ENCODE peak calls at places on chromosomes 5 and 9, in seven cellular contexts. One of them, this sample, is unnamed.

GRCh38 chr9:14466828-14467227 is 152.9 kb upstream of the NFIB start:
- DNase-seq in uterus: no peak
- DNase-seq in GM23248: no peak
- DNase-seq in CD4-positive, alpha-beta memory T cell: no peak
- DNase-seq in tibial artery: no peak
- DNase-seq in suprapubic skin: no peak
- DNase-seq in psoas muscle: no peak
- DNase-seq in this sample: no peak

GRCh38 chr9:71270554-71270953 is 149.1 kb upstream of the TRPM3 start:
- DNase-seq in CD4-positive, alpha-beta memory T cell: no peak
- DNase-seq in GM23248: peak
- DNase-seq in tibial artery: no peak
- DNase-seq in uterus: no peak
- DNase-seq in psoas muscle: no peak
- DNase-seq in suprapubic skin: no peak
- DNase-seq in this sample: no peak

GRCh38 chr9:134365791-134366222 is 39.6 kb downstream of the RXRA start:
- DNase-seq in CD4-positive, alpha-beta memory T cell: no peak
- DNase-seq in uterus: peak
- DNase-seq in tibial artery: peak
- DNase-seq in suprapubic skin: peak
- DNase-seq in psoas muscle: peak
- DNase-seq in GM23248: peak
- DNase-seq in this sample: no peak

GRCh38 chr9:137757613-137758029 is 120.0 kb upstream of the CACNA1B start:
- DNase-seq in uterus: no peak
- DNase-seq in GM23248: peak
- DNase-seq in psoas muscle: no peak
- DNase-seq in CD4-positive, alpha-beta memory T cell: peak
- DNase-seq in suprapubic skin: no peak
- DNase-seq in tibial artery: no peak
- DNase-seq in this sample: peak

GRCh38 chr9:35705836-35706430 is 16.2 kb upstream of the TPM2 start:
- DNase-seq in CD4-positive, alpha-beta memory T cell: no peak
- DNase-seq in uterus: no peak
- DNase-seq in GM23248: no peak
- DNase-seq in tibial artery: no peak
- DNase-seq in suprapubic skin: no peak
- DNase-seq in psoas muscle: no peak
- DNase-seq in this sample: no peak

GRCh38 chr9:89814340-89815040 is 209.7 kb downstream of the GADD45G start:
- DNase-seq in tibial artery: no peak
- DNase-seq in psoas muscle: peak
- DNase-seq in GM23248: peak
- DNase-seq in uterus: no peak
- DNase-seq in CD4-positive, alpha-beta memory T cell: no peak
- DNase-seq in suprapubic skin: no peak
- DNase-seq in this sample: no peak

GRCh38 chr5:99083197-99083596 is 154.4 kb upstream of the CHD1 start:
- DNase-seq in CD4-positive, alpha-beta memory T cell: no peak
- DNase-seq in suprapubic skin: no peak
- DNase-seq in psoas muscle: no peak
- DNase-seq in tibial artery: no peak
- DNase-seq in GM23248: no peak
- DNase-seq in uterus: no peak
- DNase-seq in this sample: no peak

GRCh38 chr5:73816656-73817420 is 190.8 kb downstream of the ARHGEF28 start:
- DNase-seq in GM23248: peak
- DNase-seq in uterus: no peak
- DNase-seq in psoas muscle: no peak
- DNase-seq in suprapubic skin: no peak
- DNase-seq in tibial artery: no peak
- DNase-seq in CD4-positive, alpha-beta memory T cell: no peak
- DNase-seq in this sample: peak

GRCh38 chr5:15521349-15521937 is 21.5 kb downstream of the FBXL7 start:
- DNase-seq in uterus: no peak
- DNase-seq in GM23248: no peak
- DNase-seq in CD4-positive, alpha-beta memory T cell: no peak
- DNase-seq in tibial artery: no peak
- DNase-seq in suprapubic skin: no peak
- DNase-seq in psoas muscle: no peak
- DNase-seq in this sample: no peak

GRCh38 chr5:139524932-139525585 is 36.1 kb upstream of the UBE2D2 start:
- DNase-seq in CD4-positive, alpha-beta memory T cell: no peak
- DNase-seq in GM23248: no peak
- DNase-seq in uterus: no peak
- DNase-seq in psoas muscle: no peak
- DNase-seq in suprapubic skin: no peak
- DNase-seq in tibial artery: no peak
- DNase-seq in this sample: no peak
- H3K4me3 ChIP-seq in CD4-positive, alpha-beta memory T cell: no peak
- H3K4me3 ChIP-seq in GM23248: no peak
- H3K4me3 ChIP-seq in uterus: no peak
- H3K4me3 ChIP-seq in psoas muscle: no peak
- H3K4me3 ChIP-seq in suprapubic skin: no peak
- H3K4me3 ChIP-seq in tibial artery: no peak
- H3K4me3 ChIP-seq in this sample: no peak

DNA sequence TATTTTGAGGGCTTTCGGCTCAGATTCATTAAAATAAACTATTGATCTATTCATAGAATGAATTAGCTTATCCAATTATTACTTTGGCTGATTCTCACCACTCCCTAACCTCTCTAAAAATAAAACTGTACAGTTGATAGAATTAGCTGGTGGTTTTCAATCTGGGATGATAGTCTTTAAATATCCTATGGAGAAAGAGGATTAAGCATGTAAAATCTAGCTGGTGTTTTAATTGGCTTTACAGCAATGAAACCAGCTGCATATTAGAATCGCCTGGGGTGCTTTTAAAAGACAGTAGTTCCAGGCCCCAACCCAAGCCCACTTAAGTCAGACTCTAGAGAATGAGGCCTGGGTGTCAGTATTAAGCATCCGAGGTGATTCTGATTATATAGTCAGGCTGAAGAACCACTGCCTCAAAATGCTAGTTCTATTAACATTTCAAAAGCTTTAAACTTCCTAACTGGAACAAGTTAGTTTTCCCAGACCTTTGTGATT is 95.1 kb downstream of the MAP1B start:
- DNase-seq in CD4-positive, alpha-beta memory T cell: no peak
- DNase-seq in GM23248: no peak
- DNase-seq in psoas muscle: no peak
- DNase-seq in tibial artery: no peak
- DNase-seq in suprapubic skin: no peak
- DNase-seq in uterus: no peak
- DNase-seq in this sample: no peak
- H3K4me3 ChIP-seq in CD4-positive, alpha-beta memory T cell: no peak
- H3K4me3 ChIP-seq in GM23248: no peak
- H3K4me3 ChIP-seq in psoas muscle: no peak
- H3K4me3 ChIP-seq in tibial artery: no peak
- H3K4me3 ChIP-seq in suprapubic skin: no peak
- H3K4me3 ChIP-seq in uterus: no peak
- H3K4me3 ChIP-seq in this sample: no peak

GRCh38 chr5:7849531-7850240 is 1.2 kb downstream of the CFAP90 start:
- DNase-seq in GM23248: peak
- DNase-seq in tibial artery: no peak
- DNase-seq in CD4-positive, alpha-beta memory T cell: no peak
- DNase-seq in psoas muscle: no peak
- DNase-seq in suprapubic skin: no peak
- DNase-seq in uterus: no peak
- DNase-seq in this sample: no peak

GRCh38 chr5:7850533-7851239 is at the start of gene CFAP90:
- DNase-seq in suprapubic skin: peak
- DNase-seq in uterus: peak
- DNase-seq in GM23248: peak
- DNase-seq in psoas muscle: peak
- DNase-seq in CD4-positive, alpha-beta memory T cell: no peak
- DNase-seq in tibial artery: no peak
- DNase-seq in this sample: no peak

GRCh38 chr5:7851240-7851592 is 283 bp upstream of the CFAP90 start:
- DNase-seq in tibial artery: no peak
- DNase-seq in GM23248: no peak
- DNase-seq in uterus: no peak
- DNase-seq in CD4-positive, alpha-beta memory T cell: no peak
- DNase-seq in psoas muscle: no peak
- DNase-seq in suprapubic skin: no peak
- DNase-seq in this sample: no peak

GRCh38 chr5:7851617-7852289 is 820 bp upstream of the CFAP90 start:
- DNase-seq in GM23248: no peak
- DNase-seq in suprapubic skin: no peak
- DNase-seq in psoas muscle: no peak
- DNase-seq in tibial artery: no peak
- DNase-seq in uterus: no peak
- DNase-seq in CD4-positive, alpha-beta memory T cell: no peak
- DNase-seq in this sample: no peak

GRCh38 chr5:7850241-7850532 is 746 bp downstream of the CFAP90 start:
- DNase-seq in CD4-positive, alpha-beta memory T cell: no peak
- DNase-seq in psoas muscle: no peak
- DNase-seq in uterus: peak
- DNase-seq in suprapubic skin: peak
- DNase-seq in tibial artery: no peak
- DNase-seq in GM23248: no peak
- DNase-seq in this sample: no peak
- H3K4me3 ChIP-seq in CD4-positive, alpha-beta memory T cell: peak
- H3K4me3 ChIP-seq in psoas muscle: peak
- H3K4me3 ChIP-seq in uterus: peak
- H3K4me3 ChIP-seq in suprapubic skin: peak
- H3K4me3 ChIP-seq in tibial artery: peak
- H3K4me3 ChIP-seq in GM23248: no peak
- H3K4me3 ChIP-seq in this sample: peak

GRCh38 chr5:173301695-173302545 is 26.3 kb downstream of the STC2 start:
- DNase-seq in tibial artery: no peak
- DNase-seq in uterus: no peak
- DNase-seq in suprapubic skin: no peak
- DNase-seq in GM23248: peak
- DNase-seq in psoas muscle: no peak
- DNase-seq in CD4-positive, alpha-beta memory T cell: no peak
- DNase-seq in this sample: no peak

GRCh38 chr5:173302546-173303155 is 25.6 kb downstream of the STC2 start:
- DNase-seq in CD4-positive, alpha-beta memory T cell: no peak
- DNase-seq in suprapubic skin: no peak
- DNase-seq in psoas muscle: no peak
- DNase-seq in tibial artery: no peak
- DNase-seq in uterus: no peak
- DNase-seq in GM23248: peak
- DNase-seq in this sample: peak

GRCh38 chr5:173303878-173304590 is 24.2 kb downstream of the STC2 start:
- DNase-seq in CD4-positive, alpha-beta memory T cell: no peak
- DNase-seq in tibial artery: no peak
- DNase-seq in GM23248: peak
- DNase-seq in suprapubic skin: peak
- DNase-seq in psoas muscle: no peak
- DNase-seq in uterus: no peak
- DNase-seq in this sample: no peak

GRCh38 chr5:173306695-173307094 is 21.5 kb downstream of the STC2 start:
- DNase-seq in suprapubic skin: no peak
- DNase-seq in tibial artery: no peak
- DNase-seq in uterus: no peak
- DNase-seq in GM23248: no peak
- DNase-seq in psoas muscle: no peak
- DNase-seq in CD4-positive, alpha-beta memory T cell: no peak
- DNase-seq in this sample: no peak

DNA sequence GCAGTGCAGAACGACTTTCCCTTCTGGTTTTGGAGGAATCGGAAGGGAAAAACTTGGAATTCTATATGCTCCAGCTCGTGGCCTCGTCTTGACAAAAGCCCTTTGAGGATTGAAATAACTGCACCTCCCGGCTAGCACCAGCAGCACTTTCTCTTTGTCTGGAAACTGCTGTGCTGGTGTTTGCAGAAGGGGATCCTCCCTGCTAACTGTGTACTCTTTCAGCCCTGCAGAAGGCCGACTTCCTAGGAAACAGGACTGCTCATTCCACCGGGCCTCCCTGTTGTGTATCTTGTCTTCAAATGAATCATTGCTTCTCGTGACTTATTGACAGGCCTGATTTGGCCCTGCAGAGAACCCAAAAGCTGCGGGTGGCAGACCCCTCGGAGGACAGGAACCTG is 23.6 kb downstream of the STC2 start:
- DNase-seq in CD4-positive, alpha-beta memory T cell: no peak
- DNase-seq in psoas muscle: no peak
- DNase-seq in GM23248: no peak
- DNase-seq in suprapubic skin: peak
- DNase-seq in tibial artery: no peak
- DNase-seq in uterus: no peak
- DNase-seq in this sample: no peak
- H3K4me3 ChIP-seq in CD4-positive, alpha-beta memory T cell: no peak
- H3K4me3 ChIP-seq in psoas muscle: no peak
- H3K4me3 ChIP-seq in GM23248: no peak
- H3K4me3 ChIP-seq in suprapubic skin: no peak
- H3K4me3 ChIP-seq in tibial artery: no peak
- H3K4me3 ChIP-seq in uterus: no peak
- H3K4me3 ChIP-seq in this sample: no peak

DNA sequence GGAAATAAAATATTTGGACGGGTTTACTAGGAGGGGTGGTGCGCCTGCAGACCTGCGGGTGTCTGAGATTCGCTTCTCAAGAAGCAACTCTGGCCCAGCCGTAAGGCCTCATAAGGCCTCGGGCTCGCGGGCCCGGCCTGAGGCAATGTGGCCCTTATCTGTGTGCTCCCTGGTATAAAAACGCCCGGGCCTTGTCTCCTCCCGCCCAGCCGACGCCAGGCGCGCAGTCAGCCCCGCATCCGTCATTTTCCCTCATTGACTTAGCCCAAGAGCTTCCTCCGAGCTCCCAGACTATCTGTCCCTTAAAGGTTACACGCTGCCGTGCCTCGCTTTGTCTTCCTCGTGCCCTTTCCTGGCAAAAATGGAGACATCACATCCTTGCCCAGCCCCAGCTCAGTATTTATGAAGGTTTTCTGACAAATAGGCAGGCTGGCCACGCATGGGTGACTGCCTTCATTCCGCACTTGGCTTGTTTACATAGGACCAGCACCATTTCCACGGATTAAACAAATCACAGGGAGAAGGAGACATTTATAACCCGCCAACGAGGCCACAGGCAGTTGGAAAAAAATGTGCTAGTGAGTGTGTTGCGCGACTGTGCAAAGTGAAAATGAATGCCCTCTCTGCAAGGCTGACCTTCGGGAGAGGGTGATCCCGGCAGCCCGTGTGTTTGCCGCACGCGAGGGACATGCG is 74.5 kb upstream of the TBCA start:
- DNase-seq in suprapubic skin: no peak
- DNase-seq in uterus: no peak
- DNase-seq in GM23248: no peak
- DNase-seq in psoas muscle: no peak
- DNase-seq in CD4-positive, alpha-beta memory T cell: no peak
- DNase-seq in tibial artery: no peak
- DNase-seq in this sample: no peak
- H3K4me3 ChIP-seq in suprapubic skin: peak
- H3K4me3 ChIP-seq in uterus: peak
- H3K4me3 ChIP-seq in GM23248: peak
- H3K4me3 ChIP-seq in psoas muscle: peak
- H3K4me3 ChIP-seq in CD4-positive, alpha-beta memory T cell: no peak
- H3K4me3 ChIP-seq in tibial artery: peak
- H3K4me3 ChIP-seq in this sample: no peak

DNA sequence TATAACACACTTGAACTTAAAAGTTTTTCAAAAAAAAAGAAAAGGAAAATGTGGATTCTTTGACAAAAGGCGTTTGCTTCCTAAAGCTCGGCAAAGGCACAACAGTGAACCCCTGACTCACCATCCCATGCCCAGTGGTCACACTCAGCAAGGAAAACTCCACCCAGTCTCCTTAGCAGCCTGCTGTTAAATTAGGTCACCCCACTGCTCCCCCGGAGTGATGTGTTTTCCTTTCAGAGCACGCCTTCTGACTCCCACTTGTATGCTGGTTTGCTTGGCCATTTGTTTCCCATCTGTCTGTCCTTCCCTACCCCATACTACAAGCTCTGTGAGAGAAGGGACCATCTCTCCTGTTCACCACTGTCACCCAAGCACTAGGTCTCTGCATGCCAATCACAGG is 23.8 kb downstream of the RETREG1 start:
- DNase-seq in GM23248: peak
- DNase-seq in suprapubic skin: no peak
- DNase-seq in psoas muscle: no peak
- DNase-seq in tibial artery: no peak
- DNase-seq in uterus: no peak
- DNase-seq in CD4-positive, alpha-beta memory T cell: no peak
- DNase-seq in this sample: no peak
- H3K4me3 ChIP-seq in GM23248: no peak
- H3K4me3 ChIP-seq in suprapubic skin: no peak
- H3K4me3 ChIP-seq in psoas muscle: no peak
- H3K4me3 ChIP-seq in tibial artery: no peak
- H3K4me3 ChIP-seq in uterus: no peak
- H3K4me3 ChIP-seq in CD4-positive, alpha-beta memory T cell: no peak
- H3K4me3 ChIP-seq in this sample: no peak

This sample was measured in skeletal muscle cell.